ENCODE peak calls at places on chromosome 2, in ten cellular contexts. N is HEK293T; T is posterior cingulate gyrus; C is right lobe of liver; G is GM20000; D is T-helper 9 cell; I is stimulated activated CD4-positive, alpha-beta T cell treated with anti-CD3 and anti-CD28 coated beads, Interleukin-1b, Interleukin-23, amount 100 ng/mL, for 24 hours; J is pancreas; S is T-cell; B is left ventricle myocardium inferior. L is an unnamed sample.

GRCh38 chr2:143264851-143265250 is 135.6 kb downstream of the ARHGAP15 start:
- DNase-seq in I (no peak), T (no peak), B (no peak), N (no peak), S (no peak), C (no peak), G (no peak), D (no peak), J (no peak), L (peak; percentile 11)

GRCh38 chr2:163132850-163133249 is 294.3 kb upstream of the KCNH7 start:
- DNase-seq in T (no peak), B (no peak), J (no peak), I (no peak), D (no peak), G (peak; percentile 8), N (peak; percentile 4), S (no peak), C (no peak), L (no peak)

GRCh38 chr2:170929686-170930050 is 615 bp downstream of the GORASP2 start:
- DNase-seq in G (peak; percentile 49), D (peak; percentile 26), S (no peak), I (peak; percentile 26), J (peak; percentile 71), B (no peak), N (peak; percentile 45), C (peak; percentile 73), T (no peak), L (peak; percentile 16)

GRCh38 chr2:96344011-96344410 is 8.4 kb downstream of the NCAPH start:
- DNase-seq in J (no peak), S (peak; percentile 70), N (no peak), D (peak; percentile 26), T (no peak), C (no peak), B (no peak), I (no peak), G (peak; percentile 64), L (no peak)

GRCh38 chr2:171390941-171391516 is 42.8 kb downstream of the METTL8 start:
- DNase-seq in B (no peak), D (no peak), G (no peak), S (no peak), T (no peak), J (no peak), C (no peak), I (no peak), N (no peak), L (no peak)

GRCh38 chr2:237697586-237698337 is 70.4 kb downstream of the LRRFIP1 start:
- DNase-seq in B (no peak), C (no peak), T (no peak), G (no peak), D (no peak), J (no peak), I (no peak), N (no peak), S (no peak), L (no peak)

GRCh38 chr2:13522917-13523821 is 806.4 kb downstream of the TRIB2 start:
- DNase-seq in G (peak; percentile 24), T (no peak), I (no peak), B (no peak), D (no peak), C (no peak), J (peak; percentile 88), N (no peak), S (no peak), L (peak; percentile 7)

GRCh38 chr2:220277445-220277960 is 650.1 kb downstream of the SLC4A3 start:
- DNase-seq in C (peak; percentile 88), J (peak; percentile 90), G (no peak), N (no peak), T (no peak), D (no peak), B (peak; percentile 50), S (no peak), I (no peak), L (peak; percentile 64)

GRCh38 chr2:158989165-158989564 is 20.7 kb downstream of the TANC1 start:
- DNase-seq in J (no peak), I (no peak), N (no peak), B (no peak), D (no peak), C (no peak), S (no peak), T (no peak), G (no peak), L (no peak)

L was measured in gastrocnemius medialis.